ENCODE peak calls at places on chromosomes 7 and 10, in five cellular contexts. One of them, this sample, is unnamed.

GRCh38 chr10:28676968-28677888 is at the start of gene BAMBI:
- DNase-seq in osteocyte: peak; percentile 97
- DNase-seq in astrocyte of the spinal cord: peak; percentile 91
- DNase-seq in mammary epithelial cell: peak; percentile 89
- DNase-seq in WTC11: peak; percentile 94
- DNase-seq in this sample: peak; percentile 70

GRCh38 chr7:43116451-43116850 is 4.0 kb downstream of the HECW1 start:
- DNase-seq in mammary epithelial cell: no peak
- DNase-seq in osteocyte: no peak
- DNase-seq in astrocyte of the spinal cord: no peak
- DNase-seq in WTC11: no peak
- DNase-seq in this sample: no peak

GRCh38 chr10:80277016-80277415 is 12.4 kb downstream of the MAT1A start:
- DNase-seq in mammary epithelial cell: no peak
- DNase-seq in osteocyte: peak; percentile 73
- DNase-seq in WTC11: no peak
- DNase-seq in astrocyte of the spinal cord: no peak
- DNase-seq in this sample: no peak

GRCh38 chr10:13708256-13708990 is 121.7 kb downstream of the PRPF18 start:
- DNase-seq in WTC11: no peak
- DNase-seq in osteocyte: no peak
- DNase-seq in mammary epithelial cell: peak; percentile 82
- DNase-seq in astrocyte of the spinal cord: peak; percentile 41
- DNase-seq in this sample: no peak

GRCh38 chr10:119395287-119396007 is 147.1 kb downstream of the RGS10 start:
- DNase-seq in astrocyte of the spinal cord: peak; percentile 44
- DNase-seq in WTC11: peak; percentile 28
- DNase-seq in osteocyte: no peak
- DNase-seq in mammary epithelial cell: no peak
- DNase-seq in this sample: no peak

GRCh38 chr10:37831495-37832333 is 25.7 kb downstream of the ZNF248 start:
- DNase-seq in WTC11: no peak
- DNase-seq in mammary epithelial cell: no peak
- DNase-seq in astrocyte of the spinal cord: no peak
- DNase-seq in osteocyte: no peak
- DNase-seq in this sample: no peak

GRCh38 chr7:158539711-158540146 is 47.9 kb downstream of the PTPRN2 start:
- DNase-seq in WTC11: no peak
- DNase-seq in astrocyte of the spinal cord: no peak
- DNase-seq in osteocyte: no peak
- DNase-seq in mammary epithelial cell: no peak
- DNase-seq in this sample: no peak

GRCh38 chr7:57432583-57432982 is 17.4 kb upstream of the ZNF716 start:
- DNase-seq in astrocyte of the spinal cord: no peak
- DNase-seq in WTC11: no peak
- DNase-seq in mammary epithelial cell: no peak
- DNase-seq in osteocyte: no peak
- DNase-seq in this sample: no peak

GRCh38 chr7:136400877-136401276 is 423.7 kb upstream of the MTPN start:
- DNase-seq in mammary epithelial cell: no peak
- DNase-seq in astrocyte of the spinal cord: no peak
- DNase-seq in osteocyte: no peak
- DNase-seq in WTC11: no peak
- DNase-seq in this sample: no peak

GRCh38 chr7:77393261-77393660 is 22.9 kb downstream of the GSAP start:
- DNase-seq in WTC11: no peak
- DNase-seq in osteocyte: no peak
- DNase-seq in mammary epithelial cell: peak; percentile 100
- DNase-seq in astrocyte of the spinal cord: no peak
- DNase-seq in this sample: no peak

GRCh38 chr10:100960251-100960650 is 9.1 kb upstream of the SEMA4G start:
- DNase-seq in WTC11: no peak
- DNase-seq in osteocyte: no peak
- DNase-seq in astrocyte of the spinal cord: no peak
- DNase-seq in mammary epithelial cell: no peak
- DNase-seq in this sample: no peak

GRCh38 chr7:132783824-132784223 is 207.6 kb upstream of the PLXNA4 start:
- DNase-seq in osteocyte: no peak
- DNase-seq in WTC11: no peak
- DNase-seq in mammary epithelial cell: peak; percentile 63
- DNase-seq in astrocyte of the spinal cord: peak; percentile 92
- DNase-seq in this sample: peak; percentile 84

GRCh38 chr10:121236621-121237020 is 361.6 kb downstream of the FGFR2 start:
- DNase-seq in WTC11: no peak
- DNase-seq in mammary epithelial cell: no peak
- DNase-seq in astrocyte of the spinal cord: no peak
- DNase-seq in osteocyte: no peak
- DNase-seq in this sample: no peak

GRCh38 chr10:104142081-104142480 is 20.1 kb downstream of the SFR1 start:
- DNase-seq in astrocyte of the spinal cord: no peak
- DNase-seq in osteocyte: no peak
- DNase-seq in mammary epithelial cell: no peak
- DNase-seq in WTC11: no peak
- DNase-seq in this sample: no peak

GRCh38 chr7:107253599-107253998 is 84.8 kb downstream of the HBP1 start:
- DNase-seq in mammary epithelial cell: no peak
- DNase-seq in WTC11: no peak
- DNase-seq in astrocyte of the spinal cord: no peak
- DNase-seq in osteocyte: no peak
- DNase-seq in this sample: no peak

GRCh38 chr7:83947260-83947659 is 247.3 kb downstream of the SEMA3A start:
- DNase-seq in osteocyte: no peak
- DNase-seq in astrocyte of the spinal cord: no peak
- DNase-seq in mammary epithelial cell: peak; percentile 10
- DNase-seq in WTC11: peak; percentile 54
- DNase-seq in this sample: no peak

GRCh38 chr10:10222288-10222945 is 795.3 kb upstream of the CELF2 start:
- DNase-seq in astrocyte of the spinal cord: no peak
- DNase-seq in WTC11: no peak
- DNase-seq in osteocyte: no peak
- DNase-seq in mammary epithelial cell: no peak
- DNase-seq in this sample: peak; percentile 95

GRCh38 chr10:86500846-86501245 is 20.7 kb downstream of the WAPL start:
- DNase-seq in osteocyte: no peak
- DNase-seq in astrocyte of the spinal cord: no peak
- DNase-seq in WTC11: no peak
- DNase-seq in mammary epithelial cell: no peak
- DNase-seq in this sample: no peak

GRCh38 chr10:29636178-29636577 is 1.4 kb upstream of the SVIL start:
- DNase-seq in osteocyte: no peak
- DNase-seq in mammary epithelial cell: peak; percentile 64
- DNase-seq in astrocyte of the spinal cord: peak; percentile 90
- DNase-seq in WTC11: no peak
- DNase-seq in this sample: no peak

GRCh38 chr7:131329176-131329570 is 1.5 kb downstream of the MKLN1 start:
- DNase-seq in mammary epithelial cell: no peak
- DNase-seq in astrocyte of the spinal cord: peak; percentile 9
- DNase-seq in WTC11: no peak
- DNase-seq in osteocyte: no peak
- DNase-seq in this sample: no peak

GRCh38 chr10:16904619-16905018 is 87.4 kb upstream of the RSU1 start:
- DNase-seq in astrocyte of the spinal cord: peak; percentile 86
- DNase-seq in osteocyte: no peak
- DNase-seq in WTC11: no peak
- DNase-seq in mammary epithelial cell: no peak
- DNase-seq in this sample: no peak

GRCh38 chr10:95071107-95071660 is 1.9 kb upstream of the CYP2C8 start:
- DNase-seq in osteocyte: no peak
- DNase-seq in WTC11: no peak
- DNase-seq in astrocyte of the spinal cord: no peak
- DNase-seq in mammary epithelial cell: no peak
- DNase-seq in this sample: no peak

GRCh38 chr10:86863443-86863842 is 94.0 kb downstream of the MMRN2 start:
- DNase-seq in astrocyte of the spinal cord: no peak
- DNase-seq in mammary epithelial cell: no peak
- DNase-seq in WTC11: no peak
- DNase-seq in osteocyte: no peak
- DNase-seq in this sample: no peak

DNA sequence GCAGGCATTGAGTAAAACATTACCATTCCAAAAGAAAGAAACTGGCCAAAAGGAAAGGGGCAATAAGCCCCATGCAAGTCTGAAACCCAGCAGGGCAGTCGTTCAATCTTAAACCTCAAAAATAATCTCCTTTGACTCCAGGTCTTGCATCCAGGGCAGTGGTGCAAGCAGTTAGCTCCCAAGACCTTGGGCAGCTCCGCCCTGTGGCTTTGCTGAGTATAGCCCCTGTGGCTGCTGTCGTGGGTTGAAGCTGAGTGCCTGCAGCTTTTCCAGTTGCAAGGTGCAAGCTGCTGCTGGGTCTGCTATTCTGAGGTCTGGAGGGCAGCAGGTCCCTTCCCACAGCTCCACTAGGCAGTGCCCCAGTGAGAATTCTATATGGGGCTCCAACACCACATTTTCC is 580.1 kb upstream of the AUTS2 start:
- DNase-seq in astrocyte of the spinal cord: no peak
- DNase-seq in mammary epithelial cell: no peak
- DNase-seq in WTC11: peak; percentile 72
- DNase-seq in osteocyte: peak; percentile 42
- DNase-seq in this sample: no peak
- TF ChIP-seq CTCF in astrocyte of the spinal cord: peak; percentile 8
- TF ChIP-seq CTCF in mammary epithelial cell: no peak
- TF ChIP-seq CTCF in WTC11: peak; percentile 36
- TF ChIP-seq CTCF in osteocyte: no peak
- TF ChIP-seq CTCF in this sample: peak; percentile 40

GRCh38 chr7:117171106-117171505 is 151.8 kb downstream of the WNT2 start:
- DNase-seq in astrocyte of the spinal cord: no peak
- DNase-seq in mammary epithelial cell: no peak
- DNase-seq in osteocyte: no peak
- DNase-seq in WTC11: peak; percentile 18
- DNase-seq in this sample: no peak
- TF ChIP-seq CTCF in astrocyte of the spinal cord: peak; percentile 8
- TF ChIP-seq CTCF in mammary epithelial cell: no peak
- TF ChIP-seq CTCF in osteocyte: no peak
- TF ChIP-seq CTCF in WTC11: no peak
- TF ChIP-seq CTCF in this sample: no peak

GRCh38 chr7:29995652-29996051 is 6.1 kb upstream of the SCRN1 start:
- DNase-seq in osteocyte: no peak
- DNase-seq in astrocyte of the spinal cord: no peak
- DNase-seq in WTC11: no peak
- DNase-seq in mammary epithelial cell: no peak
- DNase-seq in this sample: no peak

GRCh38 chr7:29996321-29996720 is 6.7 kb upstream of the SCRN1 start:
- DNase-seq in mammary epithelial cell: no peak
- DNase-seq in astrocyte of the spinal cord: no peak
- DNase-seq in WTC11: no peak
- DNase-seq in osteocyte: no peak
- DNase-seq in this sample: no peak

GRCh38 chr7:30001953-30002352 is 12.4 kb upstream of the SCRN1 start:
- DNase-seq in mammary epithelial cell: no peak
- DNase-seq in osteocyte: no peak
- DNase-seq in astrocyte of the spinal cord: no peak
- DNase-seq in WTC11: no peak
- DNase-seq in this sample: no peak

GRCh38 chr7:30003098-30003497 is 13.5 kb upstream of the SCRN1 start:
- DNase-seq in osteocyte: no peak
- DNase-seq in astrocyte of the spinal cord: no peak
- DNase-seq in WTC11: no peak
- DNase-seq in mammary epithelial cell: no peak
- DNase-seq in this sample: no peak

DNA sequence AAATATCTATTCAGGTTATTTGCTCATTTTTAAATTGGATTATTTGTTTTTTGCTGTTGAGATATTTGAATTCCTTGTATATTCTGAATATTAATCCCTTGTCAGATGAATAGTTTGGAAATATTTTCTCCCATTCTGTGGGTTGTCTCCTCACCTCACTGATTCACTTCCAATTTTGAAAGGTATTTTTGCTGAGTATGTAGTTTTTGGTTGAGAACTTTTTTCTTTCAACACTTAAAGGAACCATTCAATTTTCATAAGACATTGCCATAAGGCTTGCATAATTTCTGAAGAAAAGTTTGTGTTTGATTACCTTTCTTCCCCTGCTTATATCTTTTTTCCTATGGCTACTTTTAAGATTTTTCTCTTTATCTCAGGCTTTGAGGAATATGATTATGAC is 8.9 kb upstream of the SCRN1 start:
- DNase-seq in WTC11: no peak
- DNase-seq in astrocyte of the spinal cord: no peak
- DNase-seq in osteocyte: no peak
- DNase-seq in mammary epithelial cell: no peak
- DNase-seq in this sample: no peak
- TF ChIP-seq CTCF in WTC11: no peak
- TF ChIP-seq CTCF in astrocyte of the spinal cord: no peak
- TF ChIP-seq CTCF in osteocyte: no peak
- TF ChIP-seq CTCF in mammary epithelial cell: no peak
- TF ChIP-seq CTCF in this sample: no peak

DNA sequence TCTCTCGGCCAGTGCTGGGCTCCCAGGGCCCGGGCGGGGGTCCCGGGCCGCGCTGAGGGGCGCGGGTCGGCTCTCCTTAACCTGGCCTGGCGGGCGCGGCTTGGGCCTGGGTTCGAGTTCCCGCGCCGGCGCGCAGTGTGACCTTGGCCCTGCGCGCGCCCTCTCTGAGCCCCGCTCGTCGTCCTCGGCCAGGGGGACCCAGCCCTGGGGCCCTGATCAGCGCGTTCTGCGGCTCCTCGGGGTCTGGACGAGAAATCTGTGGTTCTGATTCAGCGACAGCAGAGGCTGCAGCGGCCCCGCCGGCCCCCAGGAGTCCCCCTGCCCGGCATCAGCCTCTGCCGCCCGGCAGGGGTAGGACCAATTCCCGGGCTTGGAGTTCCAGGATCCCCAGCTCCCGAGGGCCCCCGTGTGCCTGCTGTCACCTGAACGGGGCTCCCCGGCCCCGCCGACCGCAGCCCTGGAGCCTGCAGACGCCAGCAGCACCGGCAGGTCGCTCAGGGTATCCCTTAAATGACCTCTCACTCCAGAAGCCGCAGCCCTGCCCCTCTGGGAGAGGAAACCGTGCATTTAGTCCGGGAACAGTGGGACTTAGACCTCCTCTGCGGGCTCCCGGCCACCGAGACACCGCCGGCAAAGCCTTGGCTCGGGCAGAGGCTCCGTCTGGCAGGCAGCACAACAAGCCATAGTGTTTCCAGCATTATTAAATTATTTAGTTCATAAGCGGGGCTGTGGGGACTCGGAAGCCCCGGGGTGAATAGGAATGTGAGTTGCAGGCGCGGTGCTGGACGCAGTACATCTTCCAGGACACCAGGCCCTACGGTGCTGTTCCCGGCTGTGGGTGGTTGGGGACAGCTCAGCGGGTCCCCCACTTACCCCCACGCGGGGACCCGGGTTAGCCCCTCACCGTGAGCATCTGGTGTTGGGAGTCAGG is 572 bp downstream of the CHST12 start:
- DNase-seq in osteocyte: peak; percentile 86
- DNase-seq in mammary epithelial cell: peak; percentile 26
- DNase-seq in astrocyte of the spinal cord: peak; percentile 36
- DNase-seq in WTC11: peak; percentile 58
- DNase-seq in this sample: no peak
- TF ChIP-seq CTCF in osteocyte: peak; percentile 31
- TF ChIP-seq CTCF in mammary epithelial cell: peak; percentile 19
- TF ChIP-seq CTCF in astrocyte of the spinal cord: peak; percentile 21
- TF ChIP-seq CTCF in WTC11: no peak
- TF ChIP-seq CTCF in this sample: peak; percentile 12

This sample was measured in retinal pigment epithelial cell.